ENCODE peak calls at places on chromosomes 6 and 20, in five cellular contexts. G is activated naive CD4-positive, alpha-beta T cell; Z is left ventricle myocardium inferior; N is stimulated activated CD8-positive, alpha-beta memory T cell treated with anti-CD3 and anti-CD28 coated beads, Interleukin-2, amount 100 ng/mL, for 1 hour; K is HS-5. R is an unnamed sample.

GRCh38 chr6:111195656-111196055 is 108.4 kb downstream of the SLC16A10 start:
- DNase-seq in G (no peak), Z (no peak), N (no peak), K (no peak), R (no peak)

GRCh38 chr6:99520855-99521556 is 5.8 kb upstream of the USP45 start:
- DNase-seq in G (peak; percentile 62), Z (peak; percentile 87), N (peak; percentile 28), K (peak; percentile 52), R (peak; percentile 8)

GRCh38 chr20:46458891-46459750 is 52.7 kb upstream of the ELMO2 start:
- DNase-seq in G (no peak), Z (peak; percentile 21), N (no peak), K (no peak), R (no peak)

GRCh38 chr20:10040070-10040970 is 5.5 kb downstream of the ANKEF1 start:
- DNase-seq in G (no peak), Z (no peak), N (no peak), K (peak; percentile 82), R (no peak)

GRCh38 chr20:51412991-51413471 is 129.5 kb downstream of the NFATC2 start:
- DNase-seq in G (no peak), Z (peak; percentile 42), N (no peak), K (no peak), R (no peak)

GRCh38 chr20:36686944-36687343 is 40.9 kb upstream of the SLA2 start:
- DNase-seq in G (no peak), Z (no peak), N (no peak), K (no peak), R (no peak)

GRCh38 chr6:388202-388903 is 3.2 kb upstream of the IRF4 start:
- DNase-seq in G (no peak), Z (no peak), N (no peak), K (no peak), R (no peak)

GRCh38 chr6:36851149-36851614 is 11.9 kb upstream of the CPNE5 start:
- DNase-seq in G (no peak), Z (no peak), N (no peak), K (peak; percentile 78), R (no peak)

GRCh38 chr20:46118481-46119020 is 437 bp downstream of the CD40 start:
- DNase-seq in G (no peak), Z (peak; percentile 40), N (no peak), K (no peak), R (no peak)

GRCh38 chr20:41344938-41345728 is 4.5 kb downstream of the LPIN3 start:
- DNase-seq in G (no peak), Z (no peak), N (no peak), K (no peak), R (no peak)

GRCh38 chr6:151341481-151342195 is 49.7 kb downstream of the ZBTB2 start:
- DNase-seq in G (no peak), Z (no peak), N (no peak), K (no peak), R (no peak)

R was measured in cerebellar nuclear complex.